ENCODE peak calls at places on chromosome 12, in eight cellular contexts. One of them, this sample, is unnamed.
A peak's percentile ranks its signal among the peaks of the same experiment; 100 is the strongest.

GRCh38 chr12:96811083-96811482 is 96.0 kb upstream of the NEDD1 start:
- DNase-seq in fibroblast of lung: peak; percentile 97
- DNase-seq in mammary epithelial cell: peak; percentile 73
- DNase-seq in ascending aorta: no peak
- DNase-seq in stimulated activated CD8-positive, alpha-beta memory T cell treated with anti-CD3 and anti-CD28 coated beads, Interleukin-4, amount 100 ng/mL, for 24 hours: no peak
- DNase-seq in left ventricle myocardium inferior: no peak
- DNase-seq in non-pigmented ciliary epithelial cell: peak; percentile 76
- DNase-seq in sciatic nerve: no peak
- DNase-seq in this sample: peak; percentile 90

GRCh38 chr12:114286145-114286544 is 119.8 kb downstream of the TBX5 start:
- DNase-seq in fibroblast of lung: no peak
- DNase-seq in mammary epithelial cell: no peak
- DNase-seq in ascending aorta: no peak
- DNase-seq in stimulated activated CD8-positive, alpha-beta memory T cell treated with anti-CD3 and anti-CD28 coated beads, Interleukin-4, amount 100 ng/mL, for 24 hours: no peak
- DNase-seq in left ventricle myocardium inferior: no peak
- DNase-seq in non-pigmented ciliary epithelial cell: no peak
- DNase-seq in sciatic nerve: no peak
- DNase-seq in this sample: no peak

GRCh38 chr12:68373836-68374314 is 41.7 kb upstream of the MDM1 start:
- DNase-seq in fibroblast of lung: no peak
- DNase-seq in mammary epithelial cell: no peak
- DNase-seq in ascending aorta: no peak
- DNase-seq in stimulated activated CD8-positive, alpha-beta memory T cell treated with anti-CD3 and anti-CD28 coated beads, Interleukin-4, amount 100 ng/mL, for 24 hours: no peak
- DNase-seq in left ventricle myocardium inferior: no peak
- DNase-seq in non-pigmented ciliary epithelial cell: no peak
- DNase-seq in sciatic nerve: no peak
- DNase-seq in this sample: no peak

GRCh38 chr12:108519558-108519957 is 4.5 kb downstream of the FICD start:
- DNase-seq in fibroblast of lung: no peak
- DNase-seq in mammary epithelial cell: no peak
- DNase-seq in ascending aorta: no peak
- DNase-seq in stimulated activated CD8-positive, alpha-beta memory T cell treated with anti-CD3 and anti-CD28 coated beads, Interleukin-4, amount 100 ng/mL, for 24 hours: no peak
- DNase-seq in left ventricle myocardium inferior: no peak
- DNase-seq in non-pigmented ciliary epithelial cell: no peak
- DNase-seq in sciatic nerve: no peak
- DNase-seq in this sample: no peak

GRCh38 chr12:113440336-113440735 is 18.2 kb downstream of the SDSL start:
- DNase-seq in fibroblast of lung: no peak
- DNase-seq in mammary epithelial cell: no peak
- DNase-seq in ascending aorta: no peak
- DNase-seq in stimulated activated CD8-positive, alpha-beta memory T cell treated with anti-CD3 and anti-CD28 coated beads, Interleukin-4, amount 100 ng/mL, for 24 hours: no peak
- DNase-seq in left ventricle myocardium inferior: no peak
- DNase-seq in non-pigmented ciliary epithelial cell: no peak
- DNase-seq in sciatic nerve: no peak
- DNase-seq in this sample: no peak

GRCh38 chr12:28954333-28954732 is 194.7 kb upstream of the FAR2 start:
- DNase-seq in fibroblast of lung: peak; percentile 78
- DNase-seq in mammary epithelial cell: no peak
- DNase-seq in ascending aorta: no peak
- DNase-seq in stimulated activated CD8-positive, alpha-beta memory T cell treated with anti-CD3 and anti-CD28 coated beads, Interleukin-4, amount 100 ng/mL, for 24 hours: no peak
- DNase-seq in left ventricle myocardium inferior: no peak
- DNase-seq in non-pigmented ciliary epithelial cell: no peak
- DNase-seq in sciatic nerve: no peak
- DNase-seq in this sample: no peak

GRCh38 chr12:71846322-71846940 is 6.9 kb downstream of the TBC1D15 start:
- DNase-seq in fibroblast of lung: peak; percentile 25
- DNase-seq in mammary epithelial cell: peak; percentile 35
- DNase-seq in ascending aorta: no peak
- DNase-seq in stimulated activated CD8-positive, alpha-beta memory T cell treated with anti-CD3 and anti-CD28 coated beads, Interleukin-4, amount 100 ng/mL, for 24 hours: no peak
- DNase-seq in left ventricle myocardium inferior: no peak
- DNase-seq in non-pigmented ciliary epithelial cell: no peak
- DNase-seq in sciatic nerve: no peak
- DNase-seq in this sample: peak; percentile 52

GRCh38 chr12:108037960-108038359 is 91.1 kb upstream of the WSCD2 start:
- DNase-seq in fibroblast of lung: no peak
- DNase-seq in mammary epithelial cell: no peak
- DNase-seq in ascending aorta: no peak
- DNase-seq in stimulated activated CD8-positive, alpha-beta memory T cell treated with anti-CD3 and anti-CD28 coated beads, Interleukin-4, amount 100 ng/mL, for 24 hours: no peak
- DNase-seq in left ventricle myocardium inferior: no peak
- DNase-seq in non-pigmented ciliary epithelial cell: no peak
- DNase-seq in sciatic nerve: no peak
- DNase-seq in this sample: no peak

GRCh38 chr12:76878899-76879709 is at the start of gene CSRP2:
- DNase-seq in fibroblast of lung: peak; percentile 89
- DNase-seq in mammary epithelial cell: peak; percentile 90
- DNase-seq in ascending aorta: peak; percentile 83
- DNase-seq in stimulated activated CD8-positive, alpha-beta memory T cell treated with anti-CD3 and anti-CD28 coated beads, Interleukin-4, amount 100 ng/mL, for 24 hours: peak; percentile 57
- DNase-seq in left ventricle myocardium inferior: peak; percentile 91
- DNase-seq in non-pigmented ciliary epithelial cell: no peak
- DNase-seq in sciatic nerve: peak; percentile 95
- DNase-seq in this sample: peak; percentile 91